ENCODE peak calls at places on chromosomes 4 and X, in seven cellular contexts. H is astrocyte; J is tibial nerve; T is K562; Q is ascending aorta; E is CD4-positive, alpha-beta memory T cell; M is psoas muscle. P is an unnamed sample. For H3K36me3, the result is how much of the 10 kb centered on the place peaks cover.

GRCh38 chr4:100075486-100076270 is 114.6 kb downstream of the DDIT4L start:
- DNase-seq in M (no peak), H (peak), J (no peak), E (no peak), Q (no peak), T (no peak), P (no peak)

GRCh38 chr4:15104825-15105224 is 102.5 kb downstream of the CPEB2 start:
- DNase-seq in J (no peak), T (no peak), H (no peak), E (no peak), Q (no peak), M (no peak), P (no peak)

GRCh38 chrX:136711147-136711546 is 63.2 kb downstream of the CD40LG start:
- DNase-seq in Q (no peak), H (no peak), T (peak), E (no peak), M (peak), J (peak), P (no peak)

GRCh38 chr4:72376901-72377300 is 192.1 kb downstream of the ADAMTS3 start:
- DNase-seq in Q (no peak), E (no peak), H (no peak), J (no peak), T (no peak), M (no peak), P (no peak)

GRCh38 chrX:122565952-122566351 is 618.1 kb upstream of the GRIA3 start:
- DNase-seq in E (no peak), M (no peak), Q (no peak), H (peak), T (no peak), J (no peak), P (no peak)

GRCh38 chr4:134999169-134999568 is 797.6 kb upstream of the PABPC4L start:
- DNase-seq in J (no peak), E (no peak), T (no peak), H (no peak), M (no peak), Q (no peak), P (no peak)

GRCh38 chrX:138669693-138670092 is 41.8 kb downstream of the FGF13 start:
- DNase-seq in T (no peak), H (no peak), J (no peak), E (no peak), Q (no peak), M (no peak), P (no peak)

GRCh38 chr4:51960486-51960885 is 59.7 kb downstream of the LRRC66 start:
- DNase-seq in H (no peak), M (no peak), E (no peak), J (no peak), Q (no peak), T (no peak), P (no peak)

GRCh38 chrX:155864655-155865054 is 16.5 kb upstream of the VAMP7 start:
- DNase-seq in H (no peak), E (no peak), J (no peak), T (no peak), Q (no peak), M (no peak), P (no peak)

GRCh38 chr4:164252286-164252685 is 501.6 kb upstream of the SMIM31 start:
- DNase-seq in M (no peak), Q (no peak), E (no peak), J (no peak), T (no peak), H (peak), P (no peak)

GRCh38 chr4:111854494-111855087 is 290.7 kb upstream of the FAM241A start:
- DNase-seq in E (no peak), H (peak), M (no peak), Q (no peak), T (peak), J (no peak), P (no peak)

GRCh38 chr4:110540606-110541440 is 64.9 kb downstream of the ENPEP start:
- DNase-seq in H (peak), Q (no peak), T (no peak), M (no peak), J (no peak), E (no peak), P (no peak)

GRCh38 chrX:16743604-16744325 is 24.4 kb downstream of the SYAP1 start:
- DNase-seq in J (no peak), M (no peak), Q (no peak), T (no peak), H (peak), E (no peak), P (no peak)

GRCh38 chr4:3520276-3520675 is 11.9 kb downstream of the LRPAP1 start:
- DNase-seq in M (peak), T (no peak), H (no peak), J (no peak), E (no peak), Q (no peak), P (no peak)

GRCh38 chr4:35897808-35898207 is 346.5 kb downstream of the ARAP2 start:
- DNase-seq in J (no peak), M (no peak), E (no peak), Q (no peak), T (no peak), H (no peak), P (no peak)

GRCh38 chr4:77023920-77024319 is 51.9 kb downstream of the CCNI start:
- DNase-seq in Q (no peak), M (no peak), T (no peak), J (no peak), H (no peak), E (no peak), P (no peak)

GRCh38 chrX:125236955-125237354 is 82.7 kb upstream of the TEX13C start:
- DNase-seq in M (no peak), J (no peak), Q (no peak), E (no peak), T (no peak), H (no peak), P (no peak)

GRCh38 chr4:102042843-102043802 is 252.6 kb downstream of the BANK1 start:
- DNase-seq in J (no peak), E (no peak), M (no peak), H (no peak), T (no peak), Q (no peak), P (no peak)

GRCh38 chr4:1474126-1475090 is 68.2 kb upstream of the NKX1-1 start:
- DNase-seq in H (no peak), E (no peak), Q (no peak), M (peak), T (no peak), J (no peak), P (no peak)

GRCh38 chr4:84496356-84497219 is 2.5 kb downstream of the NKX6-1 start:
- DNase-seq in Q (no peak), M (no peak), J (no peak), T (no peak), H (no peak), E (no peak), P (no peak)

GRCh38 chr4:162683659-162684370 is 482.9 kb downstream of the NAF1 start:
- DNase-seq in E (no peak), J (no peak), H (peak), Q (no peak), M (no peak), T (no peak), P (no peak)

GRCh38 chr4:150699599-150699998 is 117.6 kb downstream of the MAB21L2 start:
- DNase-seq in H (no peak), Q (no peak), E (no peak), M (no peak), J (no peak), T (no peak), P (no peak)

GRCh38 chr4:21113496-21114213 is 413.4 kb downstream of the PACRGL start:
- DNase-seq in M (no peak), J (no peak), H (peak), T (no peak), Q (no peak), E (no peak), P (no peak)

GRCh38 chr4:6986067-6986780 is 56.9 kb upstream of the TADA2B start:
- DNase-seq in Q (no peak), H (peak), T (peak), E (no peak), M (peak), J (peak), P (no peak)

GRCh38 chrX:72568406-72569092 is 4.1 kb downstream of the HDAC8 start:
- DNase-seq in T (no peak), Q (no peak), H (peak), E (no peak), J (no peak), M (no peak), P (no peak)

GRCh38 chrX:107686026-107686425 is 57.7 kb downstream of the PRPS1 start:
- DNase-seq in J (no peak), T (no peak), H (no peak), Q (no peak), M (no peak), E (no peak), P (no peak)

GRCh38 chr4:1026115-1026514 is 14.7 kb downstream of the FGFRL1 start:
- DNase-seq in J (no peak), Q (no peak), M (no peak), H (no peak), T (peak), E (no peak), P (peak)

DNA sequence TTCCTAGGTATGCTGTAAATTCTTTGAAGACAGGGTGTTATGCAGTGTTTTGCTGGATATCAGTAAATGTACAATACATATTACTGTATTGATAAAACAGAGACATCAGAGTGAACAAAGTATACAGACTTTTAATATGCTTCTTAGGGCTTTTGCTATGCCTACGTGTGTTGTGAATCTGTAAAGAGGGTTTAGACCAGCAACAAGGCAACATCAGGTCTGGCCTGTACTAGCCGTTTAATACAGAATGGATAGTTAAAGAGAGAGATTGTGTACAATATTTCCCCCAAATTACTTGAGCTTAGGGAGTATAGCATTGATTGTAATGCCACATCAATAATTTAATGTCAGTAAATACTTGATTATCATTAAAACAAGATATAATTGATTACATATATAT is 75.2 kb downstream of the PAQR3 start:
- DNase-seq in E (no peak), H (no peak), J (no peak), Q (no peak), T (no peak), M (no peak), P (no peak)
- H3K36me3 ChIP-seq in E (under half), H (under half), J (under half), Q (under half), T (half or more), M (under half), P (under half)

GRCh38 chrX:264634-265455 is 16.3 kb upstream of the PLCXD1 start:
- DNase-seq in H (no peak), J (no peak), Q (no peak), T (no peak), E (no peak), M (peak), P (no peak)

GRCh38 chrX:262391-262909 is 18.7 kb upstream of the PLCXD1 start:
- DNase-seq in J (no peak), Q (no peak), E (no peak), H (no peak), T (no peak), M (peak), P (no peak)

GRCh38 chrX:270848-271367 is 10.3 kb upstream of the PLCXD1 start:
- DNase-seq in M (peak), J (peak), E (no peak), T (no peak), Q (no peak), H (no peak), P (no peak)

GRCh38 chrX:265502-265901 is 15.7 kb upstream of the PLCXD1 start:
- DNase-seq in T (no peak), Q (no peak), H (no peak), J (no peak), E (no peak), M (no peak), P (no peak)

DNA sequence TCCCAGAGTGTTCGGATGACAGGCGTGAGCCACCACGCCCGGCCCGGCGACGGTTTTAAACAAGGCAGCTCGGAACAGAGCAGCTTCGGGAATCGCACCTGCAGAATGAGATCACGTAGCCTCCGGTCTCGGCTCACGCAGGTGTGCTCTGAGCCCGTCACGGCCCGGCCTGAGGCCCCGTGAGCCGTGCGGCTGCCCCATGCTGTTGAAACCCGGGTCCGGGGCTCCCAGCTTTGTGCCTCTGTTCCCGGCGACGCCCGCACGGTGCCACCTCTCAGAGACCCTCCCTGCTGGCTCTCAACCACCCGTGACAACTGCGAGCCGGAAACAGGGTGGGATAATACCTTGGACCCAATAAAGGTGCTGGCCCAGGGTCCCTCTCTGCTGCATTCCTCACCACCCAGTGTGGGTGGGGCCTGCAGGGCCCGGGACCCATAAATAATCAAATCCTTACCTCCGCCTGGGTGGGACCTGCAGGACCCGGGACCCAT is 13.4 kb upstream of the PLCXD1 start:
- DNase-seq in H (no peak), E (no peak), T (no peak), Q (no peak), M (peak), J (peak), P (no peak)
- H3K27ac ChIP-seq in H (no peak), E (no peak), T (no peak), Q (no peak), M (no peak), J (no peak), P (no peak)

DNA sequence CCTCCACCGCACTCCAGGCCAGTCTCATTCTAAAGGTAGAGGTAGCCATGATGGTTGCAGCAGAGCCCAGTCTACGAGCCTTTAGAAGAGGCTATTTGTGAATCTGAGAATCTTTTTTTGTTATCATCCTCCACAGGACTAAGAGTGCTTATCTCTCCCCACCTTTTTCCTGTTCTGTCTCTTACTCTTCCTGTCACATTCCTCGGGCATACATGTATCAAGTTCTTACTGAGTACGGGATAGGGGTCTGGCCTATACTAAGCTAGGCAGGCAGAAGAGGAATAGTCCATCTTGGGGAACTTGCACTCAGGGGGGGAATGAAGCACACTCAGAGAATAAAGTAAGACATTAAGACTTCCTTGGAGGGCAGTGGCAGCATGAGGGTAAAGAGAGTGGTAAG is 25.7 kb downstream of the LAS1L start:
- DNase-seq in E (no peak), M (no peak), J (no peak), H (no peak), Q (no peak), T (no peak), P (no peak)
- H3K36me3 ChIP-seq in E (under half), M (under half), J (under half), H (under half), Q (under half), T (half or more), P (under half)

GRCh38 chrX:130652824-130653578 is 250.0 kb downstream of the ENOX2 start:
- DNase-seq in Q (no peak), E (no peak), H (no peak), M (no peak), T (no peak), J (no peak), P (no peak)
- H3K27ac ChIP-seq in Q (no peak), E (no peak), H (no peak), M (no peak), T (no peak), J (no peak), P (no peak)

P was measured in CD4-positive, CD25-positive, alpha-beta regulatory T cell.